ENCODE peak calls at places on chromosomes 11 and 22, in seven cellular contexts. One of them, this sample, is unnamed.

GRCh38 chr11:18522388-18522787 is 4.4 kb downstream of the TSG101 start:
- DNase-seq in foreskin fibroblast: peak; percentile 5
- DNase-seq in esophagus squamous epithelium: no peak
- DNase-seq in left ventricle myocardium inferior: no peak
- DNase-seq in IMR-90: no peak
- DNase-seq in GM13976: no peak
- DNase-seq in cardiac fibroblast: peak; percentile 6
- DNase-seq in this sample: no peak

GRCh38 chr11:101738494-101738893 is 154.7 kb upstream of the TRPC6 start:
- DNase-seq in foreskin fibroblast: peak; percentile 12
- DNase-seq in esophagus squamous epithelium: no peak
- DNase-seq in left ventricle myocardium inferior: no peak
- DNase-seq in IMR-90: no peak
- DNase-seq in GM13976: no peak
- DNase-seq in cardiac fibroblast: no peak
- DNase-seq in this sample: no peak

GRCh38 chr11:69854719-69855118 is 35.5 kb upstream of the FGF3 start:
- DNase-seq in foreskin fibroblast: peak; percentile 74
- DNase-seq in esophagus squamous epithelium: no peak
- DNase-seq in left ventricle myocardium inferior: no peak
- DNase-seq in IMR-90: peak; percentile 50
- DNase-seq in GM13976: no peak
- DNase-seq in cardiac fibroblast: peak; percentile 17
- DNase-seq in this sample: no peak

GRCh38 chr11:128484172-128484571 is 103.2 kb downstream of the ETS1 start:
- DNase-seq in foreskin fibroblast: no peak
- DNase-seq in esophagus squamous epithelium: no peak
- DNase-seq in left ventricle myocardium inferior: no peak
- DNase-seq in IMR-90: no peak
- DNase-seq in GM13976: no peak
- DNase-seq in cardiac fibroblast: no peak
- DNase-seq in this sample: no peak

GRCh38 chr11:28842716-28843115 is 734.5 kb downstream of the METTL15 start:
- DNase-seq in foreskin fibroblast: peak; percentile 12
- DNase-seq in esophagus squamous epithelium: no peak
- DNase-seq in left ventricle myocardium inferior: no peak
- DNase-seq in IMR-90: peak; percentile 15
- DNase-seq in GM13976: no peak
- DNase-seq in cardiac fibroblast: no peak
- DNase-seq in this sample: no peak

GRCh38 chr11:94882931-94883330 is 90.4 kb downstream of the CWC15 start:
- DNase-seq in foreskin fibroblast: no peak
- DNase-seq in esophagus squamous epithelium: no peak
- DNase-seq in left ventricle myocardium inferior: no peak
- DNase-seq in IMR-90: no peak
- DNase-seq in GM13976: peak; percentile 1
- DNase-seq in cardiac fibroblast: no peak
- DNase-seq in this sample: no peak

GRCh38 chr11:92954003-92954402 is 15.4 kb upstream of the MTNR1B start:
- DNase-seq in foreskin fibroblast: no peak
- DNase-seq in esophagus squamous epithelium: no peak
- DNase-seq in left ventricle myocardium inferior: no peak
- DNase-seq in IMR-90: no peak
- DNase-seq in GM13976: no peak
- DNase-seq in cardiac fibroblast: no peak
- DNase-seq in this sample: no peak

GRCh38 chr11:47552581-47553416 is at the start of gene CELF1:
- DNase-seq in foreskin fibroblast: peak; percentile 97
- DNase-seq in esophagus squamous epithelium: peak; percentile 54
- DNase-seq in left ventricle myocardium inferior: peak; percentile 91
- DNase-seq in IMR-90: peak; percentile 83
- DNase-seq in GM13976: peak; percentile 95
- DNase-seq in cardiac fibroblast: peak; percentile 92
- DNase-seq in this sample: peak; percentile 94

GRCh38 chr22:38450234-38450797 is 4.7 kb downstream of the KCNJ4 start:
- DNase-seq in foreskin fibroblast: no peak
- DNase-seq in esophagus squamous epithelium: no peak
- DNase-seq in left ventricle myocardium inferior: peak; percentile 60
- DNase-seq in IMR-90: no peak
- DNase-seq in GM13976: no peak
- DNase-seq in cardiac fibroblast: no peak
- DNase-seq in this sample: no peak

GRCh38 chr22:43490311-43490710 is 78.5 kb downstream of the MPPED1 start:
- DNase-seq in foreskin fibroblast: no peak
- DNase-seq in esophagus squamous epithelium: no peak
- DNase-seq in left ventricle myocardium inferior: no peak
- DNase-seq in IMR-90: no peak
- DNase-seq in GM13976: no peak
- DNase-seq in cardiac fibroblast: no peak
- DNase-seq in this sample: no peak

GRCh38 chr11:17730608-17731462 is 3.7 kb upstream of the KCNC1 start:
- DNase-seq in foreskin fibroblast: peak; percentile 90
- DNase-seq in esophagus squamous epithelium: no peak
- DNase-seq in left ventricle myocardium inferior: peak; percentile 83
- DNase-seq in IMR-90: peak; percentile 66
- DNase-seq in GM13976: peak; percentile 86
- DNase-seq in cardiac fibroblast: peak; percentile 86
- DNase-seq in this sample: peak; percentile 79

GRCh38 chr11:129440028-129440630 is 64.5 kb downstream of the BARX2 start:
- DNase-seq in foreskin fibroblast: no peak
- DNase-seq in esophagus squamous epithelium: no peak
- DNase-seq in left ventricle myocardium inferior: no peak
- DNase-seq in IMR-90: no peak
- DNase-seq in GM13976: no peak
- DNase-seq in cardiac fibroblast: no peak
- DNase-seq in this sample: no peak

GRCh38 chr11:118526688-118527087 is 586 bp upstream of the TTC36 start:
- DNase-seq in foreskin fibroblast: no peak
- DNase-seq in esophagus squamous epithelium: no peak
- DNase-seq in left ventricle myocardium inferior: no peak
- DNase-seq in IMR-90: no peak
- DNase-seq in GM13976: no peak
- DNase-seq in cardiac fibroblast: no peak
- DNase-seq in this sample: no peak

GRCh38 chr11:19808076-19808911 is 95.7 kb downstream of the NAV2 start:
- DNase-seq in foreskin fibroblast: no peak
- DNase-seq in esophagus squamous epithelium: no peak
- DNase-seq in left ventricle myocardium inferior: no peak
- DNase-seq in IMR-90: no peak
- DNase-seq in GM13976: no peak
- DNase-seq in cardiac fibroblast: peak; percentile 26
- DNase-seq in this sample: no peak
- TF ChIP-seq CTCF in foreskin fibroblast: no peak
- TF ChIP-seq CTCF in esophagus squamous epithelium: no peak
- TF ChIP-seq CTCF in left ventricle myocardium inferior: peak; percentile 48
- TF ChIP-seq CTCF in IMR-90: no peak
- TF ChIP-seq CTCF in GM13976: no peak
- TF ChIP-seq CTCF in cardiac fibroblast: no peak
- TF ChIP-seq CTCF in this sample: no peak

DNA sequence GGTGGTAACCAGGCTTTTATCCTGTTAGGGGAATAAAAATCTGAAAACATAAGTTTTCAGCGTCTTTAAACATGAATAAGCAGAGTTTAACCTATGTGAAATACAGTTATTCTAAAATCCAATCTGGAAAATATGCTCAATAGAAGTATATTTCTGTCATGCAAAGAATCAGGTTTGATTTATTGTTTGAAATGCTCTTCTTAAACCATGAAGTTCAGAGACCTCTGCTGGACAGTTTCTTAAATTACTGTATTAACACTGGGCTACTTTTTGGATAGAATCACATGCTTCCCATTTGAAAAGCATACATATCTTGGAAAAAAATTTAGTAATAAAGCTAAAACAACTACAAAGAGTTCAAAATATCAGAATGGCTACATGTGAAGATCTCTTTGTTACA is 25.4 kb downstream of the APIP start:
- DNase-seq in foreskin fibroblast: peak; percentile 75
- DNase-seq in esophagus squamous epithelium: no peak
- DNase-seq in left ventricle myocardium inferior: no peak
- DNase-seq in IMR-90: peak; percentile 55
- DNase-seq in GM13976: no peak
- DNase-seq in cardiac fibroblast: peak; percentile 74
- DNase-seq in this sample: no peak
- TF ChIP-seq CTCF in foreskin fibroblast: peak; percentile 15
- TF ChIP-seq CTCF in esophagus squamous epithelium: peak; percentile 52
- TF ChIP-seq CTCF in left ventricle myocardium inferior: peak; percentile 60
- TF ChIP-seq CTCF in IMR-90: peak; percentile 63
- TF ChIP-seq CTCF in GM13976: peak; percentile 18
- TF ChIP-seq CTCF in cardiac fibroblast: peak; percentile 38
- TF ChIP-seq CTCF in this sample: peak; percentile 39

GRCh38 chr11:9078113-9079041 is 13.0 kb downstream of the SCUBE2 start:
- DNase-seq in foreskin fibroblast: no peak
- DNase-seq in esophagus squamous epithelium: no peak
- DNase-seq in left ventricle myocardium inferior: no peak
- DNase-seq in IMR-90: peak; percentile 34
- DNase-seq in GM13976: no peak
- DNase-seq in cardiac fibroblast: no peak
- DNase-seq in this sample: no peak
- TF ChIP-seq CTCF in foreskin fibroblast: no peak
- TF ChIP-seq CTCF in esophagus squamous epithelium: no peak
- TF ChIP-seq CTCF in left ventricle myocardium inferior: no peak
- TF ChIP-seq CTCF in IMR-90: no peak
- TF ChIP-seq CTCF in GM13976: no peak
- TF ChIP-seq CTCF in cardiac fibroblast: no peak
- TF ChIP-seq CTCF in this sample: no peak

GRCh38 chr11:67586568-67587250 is 3.1 kb downstream of the GSTP1 start:
- DNase-seq in foreskin fibroblast: no peak
- DNase-seq in esophagus squamous epithelium: no peak
- DNase-seq in left ventricle myocardium inferior: no peak
- DNase-seq in IMR-90: no peak
- DNase-seq in GM13976: no peak
- DNase-seq in cardiac fibroblast: no peak
- DNase-seq in this sample: no peak
- TF ChIP-seq CTCF in foreskin fibroblast: no peak
- TF ChIP-seq CTCF in esophagus squamous epithelium: no peak
- TF ChIP-seq CTCF in left ventricle myocardium inferior: no peak
- TF ChIP-seq CTCF in IMR-90: no peak
- TF ChIP-seq CTCF in GM13976: no peak
- TF ChIP-seq CTCF in cardiac fibroblast: no peak
- TF ChIP-seq CTCF in this sample: no peak

DNA sequence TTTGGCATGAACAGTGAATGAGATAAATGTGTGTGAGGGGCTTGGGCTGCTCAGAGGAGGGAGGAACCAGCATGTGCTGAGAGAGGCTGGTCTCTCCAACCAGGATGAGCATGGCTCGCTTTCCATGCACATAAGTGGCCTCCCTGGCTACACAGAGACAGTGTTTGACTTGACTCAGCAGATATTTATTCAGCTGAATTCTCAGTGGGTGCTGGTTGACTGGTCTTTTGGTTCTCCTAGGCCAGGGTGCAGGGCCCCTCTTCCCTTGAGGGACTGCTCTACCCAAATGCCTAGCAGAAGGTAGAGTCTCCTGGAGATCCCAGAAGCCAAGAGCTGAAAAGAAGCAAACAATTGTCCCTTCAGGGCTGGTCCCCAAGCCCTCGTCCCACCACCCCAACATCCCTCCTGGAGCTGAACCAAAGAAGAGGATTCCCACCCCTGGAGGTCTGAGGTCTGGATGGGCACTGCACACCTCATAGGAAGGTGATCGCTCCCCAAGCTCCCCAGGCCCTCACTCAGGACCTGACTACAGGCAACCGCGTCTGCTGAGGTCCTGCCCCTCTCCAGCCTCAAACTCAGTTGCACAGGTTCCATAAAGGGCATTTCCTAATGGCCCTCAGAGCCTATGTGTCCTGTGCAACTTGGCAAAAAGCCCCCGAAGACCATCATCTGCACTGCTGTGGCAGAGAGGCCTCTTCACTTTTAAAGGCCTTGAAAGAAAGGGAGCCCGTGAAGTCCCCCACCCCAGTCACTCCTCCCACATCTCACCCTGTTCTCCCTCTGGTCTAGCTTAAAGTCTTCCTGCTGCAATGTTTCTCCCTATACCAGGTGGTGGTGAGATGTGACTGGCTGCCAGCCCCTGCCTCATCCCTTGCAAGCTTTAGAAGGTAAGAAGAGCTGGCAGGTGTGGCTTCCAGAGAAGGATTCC is 3.5 kb upstream of the TRIM29 start:
- DNase-seq in foreskin fibroblast: no peak
- DNase-seq in esophagus squamous epithelium: no peak
- DNase-seq in left ventricle myocardium inferior: no peak
- DNase-seq in IMR-90: no peak
- DNase-seq in GM13976: peak; percentile 6
- DNase-seq in cardiac fibroblast: no peak
- DNase-seq in this sample: no peak
- TF ChIP-seq CTCF in foreskin fibroblast: no peak
- TF ChIP-seq CTCF in esophagus squamous epithelium: no peak
- TF ChIP-seq CTCF in left ventricle myocardium inferior: no peak
- TF ChIP-seq CTCF in IMR-90: no peak
- TF ChIP-seq CTCF in GM13976: no peak
- TF ChIP-seq CTCF in cardiac fibroblast: no peak
- TF ChIP-seq CTCF in this sample: no peak

GRCh38 chr22:35454416-35455054 is 54.6 kb downstream of the MCM5 start:
- DNase-seq in foreskin fibroblast: peak; percentile 25
- DNase-seq in esophagus squamous epithelium: no peak
- DNase-seq in left ventricle myocardium inferior: no peak
- DNase-seq in IMR-90: no peak
- DNase-seq in GM13976: no peak
- DNase-seq in cardiac fibroblast: no peak
- DNase-seq in this sample: no peak
- TF ChIP-seq CTCF in foreskin fibroblast: no peak
- TF ChIP-seq CTCF in esophagus squamous epithelium: no peak
- TF ChIP-seq CTCF in left ventricle myocardium inferior: peak; percentile 53
- TF ChIP-seq CTCF in IMR-90: no peak
- TF ChIP-seq CTCF in GM13976: no peak
- TF ChIP-seq CTCF in cardiac fibroblast: no peak
- TF ChIP-seq CTCF in this sample: no peak

DNA sequence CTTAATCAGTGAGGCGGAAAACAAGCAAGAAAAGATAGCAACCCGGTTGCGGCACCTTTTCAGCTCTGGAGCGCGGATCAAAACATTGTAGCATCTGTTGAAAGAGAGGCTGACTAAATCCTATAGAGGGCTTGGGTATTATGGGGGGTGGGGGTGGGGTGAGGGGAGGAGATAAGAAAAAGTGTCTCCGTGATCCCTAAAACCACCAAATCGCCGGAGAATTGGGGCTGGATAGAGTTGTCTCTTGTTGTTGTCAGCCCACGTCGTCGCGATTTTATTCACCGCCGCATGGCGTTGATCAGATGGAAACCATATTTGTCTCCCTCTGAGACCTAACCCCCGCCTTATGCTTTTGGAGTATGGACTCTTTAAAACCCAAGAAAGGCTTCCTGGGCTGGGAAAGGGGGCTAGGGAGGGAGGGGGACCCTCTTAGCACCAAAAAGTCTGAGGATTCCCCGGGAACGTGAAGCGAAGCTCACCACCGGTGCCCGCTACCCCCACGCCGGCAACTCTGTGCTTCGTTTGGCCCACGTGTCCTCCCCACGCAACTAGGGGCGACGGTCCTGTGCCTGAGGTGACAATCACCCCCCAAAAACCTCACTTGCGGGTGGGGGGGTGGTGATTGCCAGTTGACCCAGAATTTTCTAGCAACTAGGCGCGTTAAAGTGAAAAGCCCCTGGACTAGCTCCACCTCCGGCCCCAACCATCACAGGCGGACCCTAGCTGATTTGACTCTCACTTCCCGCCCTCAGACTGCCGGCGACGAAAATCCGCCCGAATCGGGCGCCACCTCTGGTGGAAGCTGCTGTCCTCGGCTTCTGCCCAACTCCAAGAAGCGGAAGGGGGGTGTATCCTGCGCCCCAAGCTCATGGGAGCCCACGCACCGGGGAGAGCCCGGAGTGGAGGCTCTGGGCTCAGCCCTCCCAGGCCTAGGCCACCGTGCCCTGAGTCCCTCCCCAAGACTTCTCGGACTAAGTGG is 12.8 kb downstream of the PAX6 start:
- DNase-seq in foreskin fibroblast: no peak
- DNase-seq in esophagus squamous epithelium: no peak
- DNase-seq in left ventricle myocardium inferior: no peak
- DNase-seq in IMR-90: no peak
- DNase-seq in GM13976: peak; percentile 77
- DNase-seq in cardiac fibroblast: no peak
- DNase-seq in this sample: no peak
- TF ChIP-seq CTCF in foreskin fibroblast: peak; percentile 14
- TF ChIP-seq CTCF in esophagus squamous epithelium: no peak
- TF ChIP-seq CTCF in left ventricle myocardium inferior: no peak
- TF ChIP-seq CTCF in IMR-90: peak; percentile 24
- TF ChIP-seq CTCF in GM13976: peak; percentile 42
- TF ChIP-seq CTCF in cardiac fibroblast: peak; percentile 22
- TF ChIP-seq CTCF in this sample: no peak